ENCODE peak calls at places on chromosomes 16 and 17, in seven cellular contexts. X is NCI-H774; G is activated gamma-delta T cell treated with Interleukin-2 at 50 U/mL for 16 hours; I is dermis blood vessel endothelial cell; K is GDM1; N is ovary; V is stimulated activated CD4-positive, alpha-beta T cell treated with anti-CD3 and anti-CD28 coated beads, TNF-alpha, amount 100 ng/mL, for 1 hour. O is an unnamed sample.

GRCh38 chr16:64718481-64718880 is 403.4 kb downstream of the CDH11 start:
- DNase-seq in X (no peak), G (no peak), I (no peak), K (no peak), N (no peak), V (no peak), O (no peak)

GRCh38 chr16:19698480-19699465 is 19.3 kb downstream of the KNOP1 start:
- DNase-seq in X (no peak), G (no peak), I (no peak), K (no peak), N (no peak), V (no peak), O (no peak)

GRCh38 chr17:4583206-4583605 is 1.1 kb upstream of the SMTNL2 start:
- DNase-seq in X (no peak), G (no peak), I (no peak), K (no peak), N (no peak), V (no peak), O (no peak)

GRCh38 chr16:66660422-66661209 is 35.9 kb downstream of the CMTM4 start:
- DNase-seq in X (no peak), G (no peak), I (peak), K (peak), N (peak), V (no peak), O (peak)

GRCh38 chr16:56932588-56933265 is 785 bp downstream of the HERPUD1 start:
- DNase-seq in X (peak), G (peak), I (peak), K (no peak), N (peak), V (no peak), O (peak)

GRCh38 chr17:80453980-80454556 is 22.3 kb downstream of the NPTX1 start:
- DNase-seq in X (no peak), G (no peak), I (no peak), K (no peak), N (peak), V (no peak), O (no peak)

GRCh38 chr17:41211845-41212466 is 14.5 kb upstream of the KRTAP9-2 start:
- DNase-seq in X (peak), G (no peak), I (no peak), K (no peak), N (no peak), V (no peak), O (no peak)

GRCh38 chr16:66382966-66383299 is 16.4 kb downstream of the CDH5 start:
- DNase-seq in X (no peak), G (no peak), I (peak), K (no peak), N (no peak), V (no peak), O (no peak)

GRCh38 chr17:64326420-64327054 is 63.5 kb upstream of the TEX2 start:
- DNase-seq in X (no peak), G (no peak), I (peak), K (no peak), N (peak), V (no peak), O (peak)

GRCh38 chr17:21039839-21040575 is 2.8 kb downstream of the USP22 start:
- DNase-seq in X (no peak), G (no peak), I (peak), K (no peak), N (peak), V (peak), O (no peak)

GRCh38 chr16:88515405-88515804 is 54.8 kb upstream of the ZC3H18 start:
- DNase-seq in X (no peak), G (no peak), I (no peak), K (no peak), N (no peak), V (no peak), O (no peak)

GRCh38 chr17:48444531-48445247 is 14.7 kb upstream of the SKAP1 start:
- DNase-seq in X (no peak), G (peak), I (no peak), K (no peak), N (no peak), V (no peak), O (no peak)

GRCh38 chr17:48228720-48229119 is 121.2 kb downstream of the SNX11 start:
- DNase-seq in X (no peak), G (no peak), I (no peak), K (no peak), N (no peak), V (no peak), O (no peak)

GRCh38 chr17:73423159-73423715 is 111.4 kb upstream of the CDC42EP4 start:
- DNase-seq in X (no peak), G (no peak), I (no peak), K (no peak), N (no peak), V (no peak), O (no peak)

GRCh38 chr17:41547921-41548843 is 20.1 kb upstream of the KRT19 start:
- DNase-seq in X (peak), G (peak), I (peak), K (peak), N (peak), V (peak), O (peak)

GRCh38 chr17:80877829-80878303 is 113.8 kb upstream of the CHMP6 start:
- DNase-seq in X (no peak), G (no peak), I (no peak), K (no peak), N (no peak), V (no peak), O (no peak)

GRCh38 chr16:14677627-14678026 is 16.5 kb downstream of the PLA2G10 start:
- DNase-seq in X (no peak), G (no peak), I (no peak), K (no peak), N (no peak), V (no peak), O (no peak)

GRCh38 chr17:74354123-74354522 is 7.5 kb downstream of the BTBD17 start:
- DNase-seq in X (no peak), G (peak), I (peak), K (peak), N (no peak), V (peak), O (peak)

GRCh38 chr17:69672924-69673323 is 258.4 kb downstream of the MAP2K6 start:
- DNase-seq in X (no peak), G (no peak), I (peak), K (no peak), N (no peak), V (no peak), O (no peak)

GRCh38 chr16:29745126-29745852 is 501 bp downstream of the C16orf54 start:
- DNase-seq in X (no peak), G (peak), I (no peak), K (peak), N (no peak), V (peak), O (peak)

GRCh38 chr16:71627631-71628236 is 1.8 kb downstream of the MARVELD3 start:
- DNase-seq in X (no peak), G (no peak), I (no peak), K (no peak), N (no peak), V (no peak), O (no peak)

GRCh38 chr16:79286646-79287423 is 313.7 kb downstream of the MAF start:
- DNase-seq in X (peak), G (no peak), I (peak), K (no peak), N (peak), V (no peak), O (no peak)

GRCh38 chr17:57806083-57806830 is 43.6 kb downstream of the MRPS23 start:
- DNase-seq in X (peak), G (no peak), I (no peak), K (no peak), N (no peak), V (no peak), O (no peak)

GRCh38 chr16:74249281-74249680 is 47.3 kb upstream of the PSMD7 start:
- DNase-seq in X (no peak), G (no peak), I (no peak), K (no peak), N (no peak), V (no peak), O (no peak)

GRCh38 chr17:67123692-67124091 is 79.3 kb downstream of the CACNG1 start:
- DNase-seq in X (no peak), G (no peak), I (no peak), K (no peak), N (no peak), V (no peak), O (no peak)

GRCh38 chr17:7947651-7948050 is 15.6 kb downstream of the CNTROB start:
- DNase-seq in X (no peak), G (no peak), I (no peak), K (no peak), N (no peak), V (no peak), O (no peak)

GRCh38 chr16:68605746-68606145 is 39.4 kb upstream of the CDH3 start:
- DNase-seq in X (no peak), G (no peak), I (no peak), K (no peak), N (no peak), V (no peak), O (no peak)

GRCh38 chr17:45298546-45299285 is 18.1 kb downstream of the MAP3K14 start:
- DNase-seq in X (no peak), G (no peak), I (no peak), K (no peak), N (no peak), V (no peak), O (no peak)

GRCh38 chr17:40015005-40015997 is at the start of gene CSF3:
- DNase-seq in X (peak), G (no peak), I (peak), K (peak), N (no peak), V (no peak), O (peak)

GRCh38 chr17:63435681-63436522 is 10.2 kb downstream of the CYB561 start:
- DNase-seq in X (no peak), G (no peak), I (no peak), K (no peak), N (no peak), V (no peak), O (no peak)

GRCh38 chr16:87198328-87198731 is 118.9 kb downstream of the C16orf95 start:
- DNase-seq in X (no peak), G (no peak), I (no peak), K (no peak), N (no peak), V (no peak), O (no peak)

GRCh38 chr17:78324391-78325075 is 35.3 kb downstream of the SOCS3 start:
- DNase-seq in X (no peak), G (peak), I (peak), K (peak), N (peak), V (no peak), O (peak)